ENCODE peak calls at places on chromosome 2, in eight cellular contexts. H is choroid plexus epithelial cell; S is fibroblast of mammary gland; T is A549; U is psoas muscle; G is ovary; Z is H1; Q is CD8-positive, alpha-beta T cell. D is an unnamed sample.

GRCh38 chr2:240238786-240239185 is 98.3 kb upstream of the OTOS start:
- DNase-seq in Q (no peak), T (no peak), Z (no peak), G (no peak), S (no peak), H (no peak), U (no peak), D (peak; percentile 27)

GRCh38 chr2:35997488-35997887 is 358.1 kb upstream of the CRIM1 start:
- DNase-seq in U (no peak), T (no peak), S (no peak), G (no peak), H (no peak), Z (no peak), Q (no peak), D (no peak)

GRCh38 chr2:20596973-20597867 is 53.7 kb downstream of the HS1BP3 start:
- DNase-seq in Z (no peak), U (peak; percentile 86), Q (no peak), S (peak; percentile 85), H (peak; percentile 97), T (no peak), G (peak; percentile 91), D (no peak)

GRCh38 chr2:98902209-98903063 is 33.6 kb downstream of the CRACDL start:
- DNase-seq in G (no peak), H (no peak), T (no peak), S (no peak), U (no peak), Z (peak; percentile 42), Q (no peak), D (peak; percentile 28)

GRCh38 chr2:239441261-239441701 is 40.5 kb upstream of the HDAC4 start:
- DNase-seq in G (no peak), U (no peak), Z (no peak), H (no peak), Q (peak; percentile 43), T (no peak), S (no peak), D (no peak)

GRCh38 chr2:148875387-148876051 is 492 bp downstream of the KIF5C start:
- DNase-seq in U (no peak), S (no peak), T (no peak), H (no peak), Q (no peak), Z (no peak), G (no peak), D (no peak)

GRCh38 chr2:70726947-70727725 is 40.9 kb downstream of the ADD2 start:
- DNase-seq in T (no peak), Q (no peak), S (peak; percentile 51), G (no peak), H (no peak), U (no peak), Z (peak; percentile 35), D (no peak)

GRCh38 chr2:239412914-239413603 is 12.2 kb upstream of the HDAC4 start:
- DNase-seq in T (no peak), Z (no peak), U (no peak), G (no peak), S (no peak), H (no peak), Q (no peak), D (no peak)

GRCh38 chr2:10829304-10829703 is 16.7 kb upstream of the PDIA6 start:
- DNase-seq in U (no peak), H (no peak), G (no peak), S (no peak), T (no peak), Q (no peak), Z (no peak), D (no peak)

GRCh38 chr2:200843993-200844948 is 20.2 kb downstream of the CLK1 start:
- DNase-seq in Q (no peak), H (no peak), U (no peak), Z (no peak), S (no peak), T (no peak), G (no peak), D (no peak)

GRCh38 chr2:50727940-50728339 is 304.0 kb downstream of the NRXN1 start:
- DNase-seq in T (no peak), Z (no peak), U (no peak), S (no peak), G (no peak), H (no peak), Q (no peak), D (no peak)

GRCh38 chr2:240435457-240435954 is at the start of gene GPC1:
- DNase-seq in Q (peak; percentile 17), H (peak; percentile 80), T (peak; percentile 82), G (peak; percentile 71), S (peak; percentile 74), U (peak; percentile 80), Z (peak; percentile 75), D (peak; percentile 73)

GRCh38 chr2:22076512-22076911 is 952.7 kb downstream of the TDRD15 start:
- DNase-seq in G (no peak), Z (no peak), U (no peak), H (no peak), Q (no peak), S (no peak), T (no peak), D (no peak)

GRCh38 chr2:67096886-67097285 is 300.2 kb upstream of the ETAA1 start:
- DNase-seq in T (no peak), Q (no peak), G (no peak), S (no peak), Z (no peak), H (no peak), U (no peak), D (no peak)

GRCh38 chr2:241808051-241808450 is 942 bp upstream of the NEU4 start:
- DNase-seq in Q (no peak), S (peak; percentile 2), G (peak; percentile 18), H (peak; percentile 16), U (peak; percentile 12), T (no peak), Z (peak; percentile 53), D (no peak)

GRCh38 chr2:230018153-230018552 is 50.6 kb downstream of the SLC16A14 start:
- DNase-seq in U (no peak), G (no peak), S (peak; percentile 89), H (peak; percentile 88), T (peak; percentile 18), Z (no peak), Q (no peak), D (no peak)

GRCh38 chr2:196105956-196106355 is 37.3 kb upstream of the DNAH7 start:
- DNase-seq in U (no peak), S (no peak), Q (no peak), G (no peak), Z (no peak), T (no peak), H (no peak), D (no peak)

GRCh38 chr2:178363252-178363651 is 87.7 kb downstream of the PRKRA start:
- DNase-seq in G (no peak), T (peak; percentile 43), Q (no peak), U (peak; percentile 64), S (peak; percentile 2), H (peak; percentile 49), Z (no peak), D (no peak)

GRCh38 chr2:167890739-167891138 is 356.7 kb downstream of the STK39 start:
- DNase-seq in T (no peak), Q (no peak), Z (no peak), H (no peak), G (no peak), S (no peak), U (no peak), D (no peak)

GRCh38 chr2:58609306-58609705 is 368.2 kb upstream of the FANCL start:
- DNase-seq in T (no peak), Q (no peak), G (no peak), H (no peak), S (no peak), Z (no peak), U (no peak), D (no peak)

GRCh38 chr2:189233527-189233926 is 54.0 kb upstream of the COL5A2 start:
- DNase-seq in S (peak; percentile 82), Q (no peak), Z (no peak), T (no peak), H (no peak), G (no peak), U (no peak), D (no peak)

DNA sequence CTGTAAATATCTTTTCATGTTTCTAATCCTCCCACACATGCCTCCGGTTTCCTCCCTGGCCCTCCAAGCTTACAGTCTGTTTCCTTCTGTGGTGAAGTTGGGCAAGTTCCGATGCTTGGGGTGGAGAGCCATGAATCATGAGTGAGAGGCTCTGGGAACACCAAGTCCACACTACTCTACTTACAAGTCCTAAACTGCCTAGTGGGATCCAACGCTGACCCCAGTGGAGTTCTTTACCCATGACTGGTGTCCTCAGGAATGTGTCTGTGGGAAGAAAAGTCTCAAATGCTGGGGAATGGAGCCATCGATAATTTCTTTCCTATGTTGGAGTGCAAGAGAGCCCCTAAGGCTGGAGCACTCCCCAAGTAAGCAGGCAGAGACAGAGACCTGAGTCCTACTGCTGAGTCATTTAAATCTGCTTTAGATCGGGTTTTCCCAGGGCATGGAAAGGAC is 73.5 kb upstream of the KLF7 start:
- DNase-seq in U (peak; percentile 70), T (peak; percentile 56), Z (no peak), H (peak; percentile 99), S (peak; percentile 100), Q (no peak), G (peak; percentile 37), D (no peak)
- TF ChIP-seq CTCF in U (no peak), T (no peak), Z (no peak), H (no peak), S (peak; percentile 5), Q (no peak), G (no peak), D (no peak)

DNA sequence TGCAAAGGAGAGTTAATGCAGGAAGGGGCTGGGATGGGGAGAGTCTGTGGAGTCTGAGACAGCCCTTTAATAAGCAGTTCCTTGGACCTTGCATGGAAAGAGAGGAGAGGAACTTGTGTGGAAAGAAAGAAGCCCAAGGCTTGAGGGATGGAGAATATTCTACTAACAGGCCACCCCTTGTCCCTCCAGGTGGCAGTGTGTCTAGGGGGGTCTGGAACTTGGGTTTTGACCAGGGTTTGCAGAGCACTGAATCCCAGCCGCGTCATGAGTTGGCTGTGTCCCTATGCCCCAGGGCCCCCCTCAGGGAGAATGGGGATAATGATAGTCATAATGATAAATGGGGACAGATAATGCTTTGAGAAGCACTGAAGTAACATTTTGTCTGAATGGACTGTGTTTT is 15.0 kb downstream of the TCF7L1 start:
- DNase-seq in H (no peak), Q (no peak), G (no peak), S (no peak), Z (no peak), T (no peak), U (no peak), D (no peak)
- TF ChIP-seq CTCF in H (peak; percentile 12), Q (no peak), G (no peak), S (no peak), Z (peak; percentile 23), T (peak; percentile 8), U (no peak), D (no peak)

GRCh38 chr2:212520340-212520739 is 18.3 kb downstream of the ERBB4 start:
- DNase-seq in S (peak; percentile 19), Q (no peak), T (peak; percentile 20), G (no peak), Z (no peak), H (no peak), U (no peak), D (no peak)
- TF ChIP-seq CTCF in S (peak; percentile 32), Q (no peak), T (peak; percentile 38), G (no peak), Z (peak; percentile 42), H (peak; percentile 17), U (peak; percentile 30), D (no peak)

DNA sequence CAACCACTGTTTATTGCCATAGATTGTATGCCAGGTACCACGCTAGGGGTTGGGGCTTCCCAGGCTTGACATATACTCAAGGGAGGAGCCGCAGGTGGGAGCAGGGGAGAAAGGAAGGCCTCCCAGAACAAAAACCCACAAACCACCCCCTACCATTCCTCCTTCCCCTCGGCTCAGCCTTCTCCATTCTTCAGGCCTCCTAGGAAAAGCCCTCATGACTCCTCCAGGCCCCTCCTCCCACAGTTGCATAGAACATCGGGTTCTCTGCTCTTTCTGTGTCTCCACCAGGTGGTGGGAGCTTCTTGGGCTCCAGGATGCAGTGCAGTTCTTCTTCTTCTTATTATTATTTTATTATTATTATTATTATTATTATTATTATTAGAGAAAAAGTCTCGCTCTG is 80.3 kb downstream of the ZFP36L2 start:
- DNase-seq in H (peak; percentile 31), T (no peak), S (no peak), U (no peak), G (no peak), Q (no peak), Z (no peak), D (no peak)
- TF ChIP-seq CTCF in H (peak; percentile 25), T (no peak), S (no peak), U (no peak), G (no peak), Q (no peak), Z (no peak), D (no peak)